ENCODE peak calls at places on chromosomes 5 and 9, in nine cellular contexts. One of them, this sample, is unnamed.

GRCh38 chr5:112548246-112548982 is 129.3 kb upstream of the EPB41L4A start:
- DNase-seq in GM19239: no peak
- DNase-seq in substantia nigra: no peak
- DNase-seq in fibroblast of the aortic adventitia: peak
- DNase-seq in T-helper 2 cell: no peak
- DNase-seq in neural crest cell: no peak
- DNase-seq in cardiac fibroblast: peak
- DNase-seq in progenitor cell of endocrine pancreas: no peak
- DNase-seq in HTR-8/SVneo: no peak
- DNase-seq in this sample: no peak

GRCh38 chr9:87606921-87607521 is 109.4 kb downstream of the DAPK1 start:
- DNase-seq in progenitor cell of endocrine pancreas: no peak
- DNase-seq in cardiac fibroblast: peak
- DNase-seq in T-helper 2 cell: no peak
- DNase-seq in neural crest cell: no peak
- DNase-seq in fibroblast of the aortic adventitia: peak
- DNase-seq in substantia nigra: no peak
- DNase-seq in HTR-8/SVneo: peak
- DNase-seq in GM19239: no peak
- DNase-seq in this sample: no peak

GRCh38 chr9:79120533-79121315 is 451.0 kb upstream of the TLE4 start:
- DNase-seq in cardiac fibroblast: no peak
- DNase-seq in progenitor cell of endocrine pancreas: no peak
- DNase-seq in GM19239: no peak
- DNase-seq in fibroblast of the aortic adventitia: peak
- DNase-seq in HTR-8/SVneo: no peak
- DNase-seq in T-helper 2 cell: no peak
- DNase-seq in neural crest cell: no peak
- DNase-seq in substantia nigra: no peak
- DNase-seq in this sample: no peak

GRCh38 chr9:88312517-88313103 is 75.6 kb upstream of the SPIN1 start:
- DNase-seq in fibroblast of the aortic adventitia: no peak
- DNase-seq in T-helper 2 cell: no peak
- DNase-seq in substantia nigra: no peak
- DNase-seq in GM19239: no peak
- DNase-seq in progenitor cell of endocrine pancreas: no peak
- DNase-seq in cardiac fibroblast: no peak
- DNase-seq in neural crest cell: no peak
- DNase-seq in HTR-8/SVneo: no peak
- DNase-seq in this sample: no peak

GRCh38 chr5:122295138-122295537 is 16.9 kb upstream of the SNCAIP start:
- DNase-seq in cardiac fibroblast: peak
- DNase-seq in T-helper 2 cell: no peak
- DNase-seq in fibroblast of the aortic adventitia: no peak
- DNase-seq in progenitor cell of endocrine pancreas: no peak
- DNase-seq in HTR-8/SVneo: no peak
- DNase-seq in GM19239: no peak
- DNase-seq in substantia nigra: no peak
- DNase-seq in neural crest cell: no peak
- DNase-seq in this sample: no peak

GRCh38 chr9:131915181-131915580 is 164.5 kb downstream of the MED27 start:
- DNase-seq in cardiac fibroblast: no peak
- DNase-seq in T-helper 2 cell: no peak
- DNase-seq in fibroblast of the aortic adventitia: no peak
- DNase-seq in progenitor cell of endocrine pancreas: no peak
- DNase-seq in GM19239: no peak
- DNase-seq in HTR-8/SVneo: no peak
- DNase-seq in neural crest cell: no peak
- DNase-seq in substantia nigra: no peak
- DNase-seq in this sample: no peak

GRCh38 chr5:148760945-148761638 is 65.3 kb upstream of the ADRB2 start:
- DNase-seq in neural crest cell: no peak
- DNase-seq in substantia nigra: no peak
- DNase-seq in progenitor cell of endocrine pancreas: no peak
- DNase-seq in HTR-8/SVneo: no peak
- DNase-seq in cardiac fibroblast: no peak
- DNase-seq in fibroblast of the aortic adventitia: no peak
- DNase-seq in GM19239: peak
- DNase-seq in T-helper 2 cell: no peak
- DNase-seq in this sample: no peak

GRCh38 chr9:134784612-134785305 is 95.9 kb upstream of the FCN2 start:
- DNase-seq in GM19239: no peak
- DNase-seq in progenitor cell of endocrine pancreas: no peak
- DNase-seq in substantia nigra: no peak
- DNase-seq in T-helper 2 cell: no peak
- DNase-seq in cardiac fibroblast: no peak
- DNase-seq in neural crest cell: peak
- DNase-seq in fibroblast of the aortic adventitia: no peak
- DNase-seq in HTR-8/SVneo: no peak
- DNase-seq in this sample: no peak

GRCh38 chr9:135809166-135809565 is 98.2 kb downstream of the CAMSAP1 start:
- DNase-seq in T-helper 2 cell: no peak
- DNase-seq in progenitor cell of endocrine pancreas: no peak
- DNase-seq in neural crest cell: no peak
- DNase-seq in substantia nigra: no peak
- DNase-seq in cardiac fibroblast: peak
- DNase-seq in GM19239: no peak
- DNase-seq in HTR-8/SVneo: no peak
- DNase-seq in fibroblast of the aortic adventitia: peak
- DNase-seq in this sample: no peak

GRCh38 chr9:120873512-120873911 is 3.5 kb downstream of the PHF19 start:
- DNase-seq in GM19239: no peak
- DNase-seq in fibroblast of the aortic adventitia: no peak
- DNase-seq in substantia nigra: no peak
- DNase-seq in T-helper 2 cell: no peak
- DNase-seq in cardiac fibroblast: no peak
- DNase-seq in progenitor cell of endocrine pancreas: no peak
- DNase-seq in neural crest cell: no peak
- DNase-seq in HTR-8/SVneo: no peak
- DNase-seq in this sample: no peak

GRCh38 chr5:98827161-98827560 is 53.7 kb downstream of the RGMB start:
- DNase-seq in progenitor cell of endocrine pancreas: no peak
- DNase-seq in HTR-8/SVneo: peak
- DNase-seq in cardiac fibroblast: peak
- DNase-seq in fibroblast of the aortic adventitia: peak
- DNase-seq in GM19239: no peak
- DNase-seq in T-helper 2 cell: no peak
- DNase-seq in substantia nigra: no peak
- DNase-seq in neural crest cell: no peak
- DNase-seq in this sample: no peak

GRCh38 chr5:55344392-55344992 is 36.7 kb downstream of the MTREX start:
- DNase-seq in substantia nigra: no peak
- DNase-seq in neural crest cell: peak
- DNase-seq in T-helper 2 cell: peak
- DNase-seq in fibroblast of the aortic adventitia: peak
- DNase-seq in HTR-8/SVneo: peak
- DNase-seq in cardiac fibroblast: peak
- DNase-seq in GM19239: peak
- DNase-seq in progenitor cell of endocrine pancreas: peak
- DNase-seq in this sample: peak

GRCh38 chr9:137168907-137169763 is 716 bp downstream of the LRRC26 start:
- DNase-seq in T-helper 2 cell: no peak
- DNase-seq in fibroblast of the aortic adventitia: peak
- DNase-seq in neural crest cell: no peak
- DNase-seq in HTR-8/SVneo: peak
- DNase-seq in substantia nigra: no peak
- DNase-seq in progenitor cell of endocrine pancreas: peak
- DNase-seq in cardiac fibroblast: peak
- DNase-seq in GM19239: peak
- DNase-seq in this sample: no peak

GRCh38 chr9:128552744-128553221 is 396 bp downstream of the SPTAN1 start:
- DNase-seq in substantia nigra: no peak
- DNase-seq in cardiac fibroblast: peak
- DNase-seq in neural crest cell: peak
- DNase-seq in fibroblast of the aortic adventitia: no peak
- DNase-seq in HTR-8/SVneo: no peak
- DNase-seq in progenitor cell of endocrine pancreas: peak
- DNase-seq in GM19239: peak
- DNase-seq in T-helper 2 cell: no peak
- DNase-seq in this sample: peak

GRCh38 chr9:135583686-135584011 is 22.1 kb downstream of the PAEP start:
- DNase-seq in substantia nigra: no peak
- DNase-seq in fibroblast of the aortic adventitia: no peak
- DNase-seq in progenitor cell of endocrine pancreas: no peak
- DNase-seq in GM19239: no peak
- DNase-seq in cardiac fibroblast: no peak
- DNase-seq in HTR-8/SVneo: no peak
- DNase-seq in T-helper 2 cell: no peak
- DNase-seq in neural crest cell: no peak
- DNase-seq in this sample: no peak

GRCh38 chr9:81687521-81688261 is 1.7 kb downstream of the TLE1 start:
- DNase-seq in progenitor cell of endocrine pancreas: peak
- DNase-seq in neural crest cell: peak
- DNase-seq in GM19239: no peak
- DNase-seq in cardiac fibroblast: peak
- DNase-seq in T-helper 2 cell: no peak
- DNase-seq in fibroblast of the aortic adventitia: peak
- DNase-seq in HTR-8/SVneo: peak
- DNase-seq in substantia nigra: no peak
- DNase-seq in this sample: no peak

GRCh38 chr5:56211298-56211865 is 21.7 kb downstream of the ANKRD55 start:
- DNase-seq in GM19239: no peak
- DNase-seq in fibroblast of the aortic adventitia: peak
- DNase-seq in cardiac fibroblast: peak
- DNase-seq in progenitor cell of endocrine pancreas: no peak
- DNase-seq in neural crest cell: no peak
- DNase-seq in HTR-8/SVneo: peak
- DNase-seq in substantia nigra: no peak
- DNase-seq in T-helper 2 cell: no peak
- DNase-seq in this sample: no peak

GRCh38 chr5:146877783-146878470 is 630 bp downstream of the PPP2R2B start:
- DNase-seq in substantia nigra: peak
- DNase-seq in neural crest cell: peak
- DNase-seq in cardiac fibroblast: no peak
- DNase-seq in fibroblast of the aortic adventitia: peak
- DNase-seq in HTR-8/SVneo: peak
- DNase-seq in progenitor cell of endocrine pancreas: peak
- DNase-seq in T-helper 2 cell: no peak
- DNase-seq in GM19239: no peak
- DNase-seq in this sample: no peak

GRCh38 chr9:132409828-132410528 is at the start of gene CFAP77:
- DNase-seq in fibroblast of the aortic adventitia: peak
- DNase-seq in cardiac fibroblast: peak
- DNase-seq in neural crest cell: peak
- DNase-seq in substantia nigra: no peak
- DNase-seq in GM19239: no peak
- DNase-seq in HTR-8/SVneo: peak
- DNase-seq in T-helper 2 cell: peak
- DNase-seq in progenitor cell of endocrine pancreas: peak
- DNase-seq in this sample: no peak

GRCh38 chr5:157611571-157612067 is 36.0 kb upstream of the ADAM19 start:
- DNase-seq in neural crest cell: no peak
- DNase-seq in GM19239: no peak
- DNase-seq in HTR-8/SVneo: no peak
- DNase-seq in T-helper 2 cell: no peak
- DNase-seq in progenitor cell of endocrine pancreas: no peak
- DNase-seq in substantia nigra: no peak
- DNase-seq in cardiac fibroblast: no peak
- DNase-seq in fibroblast of the aortic adventitia: no peak
- DNase-seq in this sample: no peak

GRCh38 chr5:120817044-120817985 is 353.2 kb downstream of the PRR16 start:
- DNase-seq in HTR-8/SVneo: peak
- DNase-seq in neural crest cell: no peak
- DNase-seq in T-helper 2 cell: no peak
- DNase-seq in progenitor cell of endocrine pancreas: no peak
- DNase-seq in substantia nigra: no peak
- DNase-seq in fibroblast of the aortic adventitia: peak
- DNase-seq in GM19239: no peak
- DNase-seq in cardiac fibroblast: peak
- DNase-seq in this sample: no peak

GRCh38 chr9:138045541-138046490 is 168.2 kb downstream of the CACNA1B start:
- DNase-seq in neural crest cell: no peak
- DNase-seq in T-helper 2 cell: no peak
- DNase-seq in progenitor cell of endocrine pancreas: no peak
- DNase-seq in fibroblast of the aortic adventitia: no peak
- DNase-seq in cardiac fibroblast: no peak
- DNase-seq in substantia nigra: no peak
- DNase-seq in HTR-8/SVneo: no peak
- DNase-seq in GM19239: no peak
- DNase-seq in this sample: no peak

GRCh38 chr9:107809859-107810492 is 320.4 kb upstream of the KLF4 start:
- DNase-seq in T-helper 2 cell: no peak
- DNase-seq in neural crest cell: no peak
- DNase-seq in fibroblast of the aortic adventitia: peak
- DNase-seq in HTR-8/SVneo: no peak
- DNase-seq in cardiac fibroblast: peak
- DNase-seq in GM19239: no peak
- DNase-seq in substantia nigra: no peak
- DNase-seq in progenitor cell of endocrine pancreas: no peak
- DNase-seq in this sample: no peak

GRCh38 chr5:167726641-167727040 is 564.8 kb upstream of the WWC1 start:
- DNase-seq in fibroblast of the aortic adventitia: no peak
- DNase-seq in substantia nigra: no peak
- DNase-seq in HTR-8/SVneo: no peak
- DNase-seq in neural crest cell: no peak
- DNase-seq in GM19239: no peak
- DNase-seq in T-helper 2 cell: no peak
- DNase-seq in cardiac fibroblast: no peak
- DNase-seq in progenitor cell of endocrine pancreas: no peak
- DNase-seq in this sample: no peak

GRCh38 chr5:29795253-29795652 is 1398.2 kb upstream of the CDH6 start:
- DNase-seq in HTR-8/SVneo: no peak
- DNase-seq in neural crest cell: no peak
- DNase-seq in T-helper 2 cell: no peak
- DNase-seq in GM19239: no peak
- DNase-seq in progenitor cell of endocrine pancreas: no peak
- DNase-seq in substantia nigra: no peak
- DNase-seq in fibroblast of the aortic adventitia: no peak
- DNase-seq in cardiac fibroblast: no peak
- DNase-seq in this sample: no peak

GRCh38 chr5:176529824-176530195 is 7.4 kb downstream of the RNF44 start:
- DNase-seq in substantia nigra: no peak
- DNase-seq in GM19239: peak
- DNase-seq in neural crest cell: no peak
- DNase-seq in fibroblast of the aortic adventitia: no peak
- DNase-seq in HTR-8/SVneo: no peak
- DNase-seq in progenitor cell of endocrine pancreas: no peak
- DNase-seq in cardiac fibroblast: no peak
- DNase-seq in T-helper 2 cell: peak
- DNase-seq in this sample: peak

GRCh38 chr5:137072376-137073174 is 426.6 kb downstream of the SPOCK1 start:
- DNase-seq in cardiac fibroblast: peak
- DNase-seq in neural crest cell: no peak
- DNase-seq in substantia nigra: no peak
- DNase-seq in progenitor cell of endocrine pancreas: no peak
- DNase-seq in GM19239: no peak
- DNase-seq in T-helper 2 cell: no peak
- DNase-seq in HTR-8/SVneo: no peak
- DNase-seq in fibroblast of the aortic adventitia: peak
- DNase-seq in this sample: no peak

GRCh38 chr5:43425965-43426364 is 13.8 kb upstream of the CCL28 start:
- DNase-seq in GM19239: no peak
- DNase-seq in fibroblast of the aortic adventitia: peak
- DNase-seq in HTR-8/SVneo: peak
- DNase-seq in neural crest cell: no peak
- DNase-seq in T-helper 2 cell: no peak
- DNase-seq in substantia nigra: no peak
- DNase-seq in progenitor cell of endocrine pancreas: no peak
- DNase-seq in cardiac fibroblast: peak
- DNase-seq in this sample: no peak

GRCh38 chr5:113236536-113237308 is 198.1 kb downstream of the TSSK1B start:
- DNase-seq in HTR-8/SVneo: no peak
- DNase-seq in GM19239: no peak
- DNase-seq in neural crest cell: no peak
- DNase-seq in progenitor cell of endocrine pancreas: no peak
- DNase-seq in fibroblast of the aortic adventitia: no peak
- DNase-seq in T-helper 2 cell: no peak
- DNase-seq in substantia nigra: no peak
- DNase-seq in cardiac fibroblast: no peak
- DNase-seq in this sample: no peak

This sample was measured in T-helper 22 cell.